ENCODE peak calls at places on chromosomes 5 and 9, in five cellular contexts. One of them, this sample, is unnamed.

GRCh38 chr5:8550921-8551320 is 682.0 kb downstream of the MTRR start:
- DNase-seq in activated T-helper 1 cell treated with Interleukin-2 at 50 U/mL for 16 hours: no peak
- DNase-seq in H9: no peak
- DNase-seq in NCI-H446 treated with DMSO at 0.1 percent for 48 hours: no peak
- DNase-seq in T-helper 2 cell: no peak
- DNase-seq in this sample: no peak

GRCh38 chr5:144451187-144451973 is 280.7 kb downstream of the KCTD16 start:
- DNase-seq in activated T-helper 1 cell treated with Interleukin-2 at 50 U/mL for 16 hours: no peak
- DNase-seq in NCI-H446 treated with DMSO at 0.1 percent for 48 hours: no peak
- DNase-seq in T-helper 2 cell: no peak
- DNase-seq in H9: no peak
- DNase-seq in this sample: no peak

GRCh38 chr9:129500863-129501770 is 119.8 kb downstream of the C9orf50 start:
- DNase-seq in NCI-H446 treated with DMSO at 0.1 percent for 48 hours: no peak
- DNase-seq in T-helper 2 cell: no peak
- DNase-seq in activated T-helper 1 cell treated with Interleukin-2 at 50 U/mL for 16 hours: no peak
- DNase-seq in H9: no peak
- DNase-seq in this sample: no peak

GRCh38 chr9:110543631-110544051 is 35.9 kb downstream of the SVEP1 start:
- DNase-seq in T-helper 2 cell: no peak
- DNase-seq in NCI-H446 treated with DMSO at 0.1 percent for 48 hours: peak
- DNase-seq in activated T-helper 1 cell treated with Interleukin-2 at 50 U/mL for 16 hours: no peak
- DNase-seq in H9: peak
- DNase-seq in this sample: no peak

GRCh38 chr9:127915801-127916664 is 808 bp downstream of the ST6GALNAC4 start:
- DNase-seq in T-helper 2 cell: peak
- DNase-seq in activated T-helper 1 cell treated with Interleukin-2 at 50 U/mL for 16 hours: no peak
- DNase-seq in NCI-H446 treated with DMSO at 0.1 percent for 48 hours: no peak
- DNase-seq in H9: no peak
- DNase-seq in this sample: no peak

GRCh38 chr9:81146684-81147337 is 542.5 kb downstream of the TLE1 start:
- DNase-seq in NCI-H446 treated with DMSO at 0.1 percent for 48 hours: no peak
- DNase-seq in H9: no peak
- DNase-seq in T-helper 2 cell: no peak
- DNase-seq in activated T-helper 1 cell treated with Interleukin-2 at 50 U/mL for 16 hours: no peak
- DNase-seq in this sample: no peak

GRCh38 chr9:93028448-93029006 is 30.0 kb upstream of the SUSD3 start:
- DNase-seq in H9: no peak
- DNase-seq in T-helper 2 cell: peak
- DNase-seq in NCI-H446 treated with DMSO at 0.1 percent for 48 hours: no peak
- DNase-seq in activated T-helper 1 cell treated with Interleukin-2 at 50 U/mL for 16 hours: peak
- DNase-seq in this sample: no peak

GRCh38 chr5:16957305-16958165 is 21.4 kb upstream of the MYO10 start:
- DNase-seq in activated T-helper 1 cell treated with Interleukin-2 at 50 U/mL for 16 hours: no peak
- DNase-seq in T-helper 2 cell: no peak
- DNase-seq in NCI-H446 treated with DMSO at 0.1 percent for 48 hours: no peak
- DNase-seq in H9: no peak
- DNase-seq in this sample: no peak

GRCh38 chr5:61257421-61257820 is 74.6 kb upstream of the ZSWIM6 start:
- DNase-seq in NCI-H446 treated with DMSO at 0.1 percent for 48 hours: no peak
- DNase-seq in T-helper 2 cell: no peak
- DNase-seq in H9: no peak
- DNase-seq in activated T-helper 1 cell treated with Interleukin-2 at 50 U/mL for 16 hours: no peak
- DNase-seq in this sample: no peak

GRCh38 chr9:104386425-104387069 is 117.5 kb upstream of the OR13F1 start:
- DNase-seq in activated T-helper 1 cell treated with Interleukin-2 at 50 U/mL for 16 hours: no peak
- DNase-seq in NCI-H446 treated with DMSO at 0.1 percent for 48 hours: peak
- DNase-seq in H9: no peak
- DNase-seq in T-helper 2 cell: no peak
- DNase-seq in this sample: no peak

GRCh38 chr9:125537442-125538091 is 169.4 kb downstream of the MAPKAP1 start:
- DNase-seq in activated T-helper 1 cell treated with Interleukin-2 at 50 U/mL for 16 hours: no peak
- DNase-seq in H9: no peak
- DNase-seq in T-helper 2 cell: no peak
- DNase-seq in NCI-H446 treated with DMSO at 0.1 percent for 48 hours: no peak
- DNase-seq in this sample: no peak

GRCh38 chr5:2378976-2379375 is 372.5 kb downstream of the IRX2 start:
- DNase-seq in NCI-H446 treated with DMSO at 0.1 percent for 48 hours: no peak
- DNase-seq in activated T-helper 1 cell treated with Interleukin-2 at 50 U/mL for 16 hours: no peak
- DNase-seq in H9: no peak
- DNase-seq in T-helper 2 cell: no peak
- DNase-seq in this sample: no peak

GRCh38 chr9:14438232-14438966 is 124.5 kb upstream of the NFIB start:
- DNase-seq in activated T-helper 1 cell treated with Interleukin-2 at 50 U/mL for 16 hours: no peak
- DNase-seq in T-helper 2 cell: no peak
- DNase-seq in NCI-H446 treated with DMSO at 0.1 percent for 48 hours: peak
- DNase-seq in H9: no peak
- DNase-seq in this sample: no peak

GRCh38 chr9:116280529-116280928 is 126.9 kb downstream of the PAPPA start:
- DNase-seq in H9: no peak
- DNase-seq in T-helper 2 cell: no peak
- DNase-seq in activated T-helper 1 cell treated with Interleukin-2 at 50 U/mL for 16 hours: no peak
- DNase-seq in NCI-H446 treated with DMSO at 0.1 percent for 48 hours: no peak
- DNase-seq in this sample: no peak

GRCh38 chr9:98254236-98255063 is 999 bp downstream of the TBC1D2 start:
- DNase-seq in H9: no peak
- DNase-seq in T-helper 2 cell: no peak
- DNase-seq in activated T-helper 1 cell treated with Interleukin-2 at 50 U/mL for 16 hours: no peak
- DNase-seq in NCI-H446 treated with DMSO at 0.1 percent for 48 hours: no peak
- DNase-seq in this sample: no peak

GRCh38 chr5:90477073-90477472 is 2.4 kb downstream of the POLR3G start:
- DNase-seq in NCI-H446 treated with DMSO at 0.1 percent for 48 hours: no peak
- DNase-seq in H9: peak
- DNase-seq in T-helper 2 cell: no peak
- DNase-seq in activated T-helper 1 cell treated with Interleukin-2 at 50 U/mL for 16 hours: no peak
- DNase-seq in this sample: no peak